ENCODE peak calls at places on chromosomes 11 and 22, in nine cellular contexts. Z, M, P, V, R, Y, Q, G and D are unnamed samples.

GRCh38 chr11:3939651-3940190 is 84.3 kb downstream of the STIM1 start:
- DNase-seq in P (no peak), G (no peak), Z (no peak), V (no peak), R (peak), M (no peak), Y (no peak), Q (no peak), D (no peak)

GRCh38 chr11:69539416-69540117 is 58.1 kb downstream of the LINC01488 start:
- DNase-seq in M (no peak), Q (no peak), G (no peak), R (no peak), V (no peak), Z (no peak), P (peak), Y (peak), D (no peak)

GRCh38 chr11:75375626-75376025 is 23.7 kb upstream of the RPS3 start:
- DNase-seq in G (no peak), M (no peak), Y (no peak), Q (no peak), V (no peak), R (no peak), Z (no peak), P (no peak), D (no peak)

GRCh38 chr11:47236482-47236881 is 12.1 kb downstream of the ACP2 start:
- DNase-seq in Z (no peak), P (no peak), G (no peak), V (no peak), M (no peak), Y (no peak), R (peak), Q (no peak), D (peak)

GRCh38 chr11:72111300-72111699 is 1.2 kb downstream of the ANAPC15 start:
- DNase-seq in R (no peak), Z (no peak), M (no peak), Y (no peak), P (no peak), Q (no peak), V (no peak), G (no peak), D (no peak)

GRCh38 chr11:45280449-45280848 is 5.7 kb downstream of the SYT13 start:
- DNase-seq in Q (no peak), Z (no peak), G (peak), R (no peak), M (no peak), V (peak), Y (no peak), P (no peak), D (peak)

GRCh38 chr11:28566643-28567042 is 458.5 kb downstream of the METTL15 start:
- DNase-seq in G (no peak), Z (no peak), V (no peak), M (no peak), Y (peak), Q (peak), R (peak), P (peak), D (peak)

GRCh38 chr11:120326845-120327281 is 1.8 kb downstream of the TLCD5 start:
- DNase-seq in Z (no peak), Y (no peak), V (peak), M (no peak), P (no peak), R (peak), Q (no peak), G (no peak), D (peak)

GRCh38 chr11:27420722-27421572 is 51.6 kb downstream of the LGR4 start:
- DNase-seq in P (no peak), Q (peak), R (no peak), Y (no peak), Z (no peak), V (no peak), M (no peak), G (no peak), D (peak)

GRCh38 chr22:22109693-22110466 is 127.3 kb upstream of the TOP3B start:
- DNase-seq in V (no peak), R (no peak), M (no peak), Q (no peak), Z (no peak), P (no peak), G (no peak), Y (no peak), D (peak)

GRCh38 chr11:27150098-27150497 is 109.5 kb downstream of the BBOX1 start:
- DNase-seq in G (no peak), P (no peak), M (no peak), R (no peak), Z (no peak), Q (no peak), V (no peak), Y (no peak), D (no peak)

GRCh38 chr11:33617672-33618362 is 82.8 kb downstream of the C11orf91 start:
- DNase-seq in R (no peak), Q (no peak), P (no peak), M (no peak), Z (no peak), Y (no peak), V (no peak), G (no peak), D (peak)

GRCh38 chr22:35450824-35451541 is 51.0 kb downstream of the MCM5 start:
- DNase-seq in Y (no peak), G (no peak), R (no peak), Z (no peak), P (no peak), V (no peak), Q (no peak), M (no peak), D (no peak)

GRCh38 chr11:95419915-95420314 is 188.9 kb upstream of the SESN3 start:
- DNase-seq in Y (no peak), M (no peak), R (peak), P (no peak), Q (no peak), V (no peak), G (no peak), Z (no peak), D (peak)

GRCh38 chr22:41971431-41971830 is 2.2 kb downstream of the SEPTIN3 start:
- DNase-seq in P (no peak), G (no peak), V (no peak), R (no peak), Q (no peak), M (no peak), Z (no peak), Y (no peak), D (no peak)

GRCh38 chr11:107468596-107468995 is 11.0 kb upstream of the CWF19L2 start:
- DNase-seq in G (no peak), M (no peak), Y (no peak), R (peak), Q (no peak), Z (no peak), V (no peak), P (no peak), D (peak)

GRCh38 chr11:75406338-75406777 is 7.0 kb downstream of the RPS3 start:
- DNase-seq in R (peak), Z (no peak), Y (no peak), G (no peak), V (no peak), M (no peak), P (no peak), Q (no peak), D (peak)